ENCODE peak calls at places on chromosomes 13 and 19, in five cellular contexts. G, N, J, W and L are unnamed samples. For H3K9me3, the result is how much of the 10 kb centered on the place peaks cover.

GRCh38 chr19:50190439-50190891 is 13.0 kb upstream of the MYH14 start:
- DNase-seq in G (no peak), N (no peak), J (no peak), W (no peak), L (no peak)

GRCh38 chr19:14322889-14323463 is 58.3 kb upstream of the ADGRE5 start:
- DNase-seq in G (no peak), N (no peak), J (no peak), W (no peak), L (no peak)

GRCh38 chr13:35266412-35266811 is 210.1 kb downstream of the MAB21L1 start:
- DNase-seq in G (no peak), N (no peak), J (no peak), W (no peak), L (no peak)

GRCh38 chr19:4556574-4557185 is 2.8 kb downstream of the SEMA6B start:
- DNase-seq in G (no peak), N (no peak), J (peak), W (peak), L (no peak)

GRCh38 chr13:72151241-72151640 is 284.2 kb upstream of the DACH1 start:
- DNase-seq in G (no peak), N (no peak), J (no peak), W (peak), L (no peak)

GRCh38 chr19:51737924-51738323 is 13.8 kb downstream of the FPR1 start:
- DNase-seq in G (no peak), N (no peak), J (no peak), W (no peak), L (no peak)

GRCh38 chr19:1553415-1553814 is 14.7 kb downstream of the MEX3D start:
- DNase-seq in G (no peak), N (no peak), J (no peak), W (no peak), L (no peak)

GRCh38 chr19:41930926-41931592 is 2.8 kb upstream of the ERFL start:
- DNase-seq in G (no peak), N (no peak), J (no peak), W (no peak), L (no peak)

GRCh38 chr13:76828316-76828741 is 57.9 kb downstream of the KCTD12 start:
- DNase-seq in G (no peak), N (no peak), J (no peak), W (peak), L (no peak)

GRCh38 chr19:58338825-58339558 is 12.2 kb downstream of the ZSCAN22 start:
- DNase-seq in G (no peak), N (no peak), J (no peak), W (peak), L (no peak)

GRCh38 chr13:112814905-112815585 is 125.2 kb downstream of the ATP11A start:
- DNase-seq in G (no peak), N (no peak), J (no peak), W (no peak), L (no peak)

GRCh38 chr19:10295305-10295846 is 5.6 kb downstream of the ICAM5 start:
- DNase-seq in G (no peak), N (no peak), J (peak), W (no peak), L (no peak)

GRCh38 chr13:82655518-82655855 is 1226.8 kb downstream of the SLITRK1 start:
- DNase-seq in G (no peak), N (no peak), J (no peak), W (no peak), L (no peak)

GRCh38 chr19:8335343-8336071 is 7.6 kb downstream of the KANK3 start:
- DNase-seq in G (no peak), N (no peak), J (no peak), W (no peak), L (no peak)

GRCh38 chr13:95382906-95383305 is 81.7 kb upstream of the ABCC4 start:
- DNase-seq in G (no peak), N (no peak), J (no peak), W (no peak), L (no peak)

GRCh38 chr19:39351537-39352037 is 9.4 kb downstream of the SAMD4B start:
- DNase-seq in G (no peak), N (no peak), J (no peak), W (no peak), L (no peak)

GRCh38 chr19:39499082-39499642 is 415 bp downstream of the DLL3 start:
- DNase-seq in G (no peak), N (no peak), J (no peak), W (peak), L (no peak)

GRCh38 chr13:83215627-83216026 is 666.6 kb downstream of the SLITRK1 start:
- DNase-seq in G (peak), N (no peak), J (no peak), W (peak), L (no peak)

GRCh38 chr19:17329061-17329767 is 5.4 kb downstream of the ANO8 start:
- DNase-seq in G (no peak), N (no peak), J (no peak), W (no peak), L (no peak)

GRCh38 chr13:32878172-32878571 is 138.1 kb upstream of the KL start:
- DNase-seq in G (no peak), N (no peak), J (no peak), W (peak), L (no peak)

GRCh38 chr13:110015253-110015652 is 228.9 kb upstream of the IRS2 start:
- DNase-seq in G (no peak), N (no peak), J (no peak), W (peak), L (peak)

GRCh38 chr13:47869780-47870179 is 131.3 kb downstream of the SUCLA2 start:
- DNase-seq in G (no peak), N (no peak), J (no peak), W (peak), L (no peak)

GRCh38 chr13:98658131-98658530 is 81.2 kb upstream of the STK24 start:
- DNase-seq in G (no peak), N (no peak), J (no peak), W (peak), L (no peak)

GRCh38 chr19:49506575-49507105 is 5.8 kb upstream of the FCGRT start:
- DNase-seq in G (peak), N (no peak), J (peak), W (peak), L (no peak)

GRCh38 chr19:6228523-6229215 is 51.1 kb downstream of the MLLT1 start:
- DNase-seq in G (peak), N (no peak), J (no peak), W (no peak), L (no peak)

GRCh38 chr19:10450853-10451609 is 30.7 kb downstream of the PDE4A start:
- DNase-seq in G (no peak), N (no peak), J (no peak), W (no peak), L (no peak)

GRCh38 chr19:19181614-19182013 is 10.3 kb downstream of the BORCS8 start:
- DNase-seq in G (no peak), N (no peak), J (no peak), W (no peak), L (no peak)

DNA sequence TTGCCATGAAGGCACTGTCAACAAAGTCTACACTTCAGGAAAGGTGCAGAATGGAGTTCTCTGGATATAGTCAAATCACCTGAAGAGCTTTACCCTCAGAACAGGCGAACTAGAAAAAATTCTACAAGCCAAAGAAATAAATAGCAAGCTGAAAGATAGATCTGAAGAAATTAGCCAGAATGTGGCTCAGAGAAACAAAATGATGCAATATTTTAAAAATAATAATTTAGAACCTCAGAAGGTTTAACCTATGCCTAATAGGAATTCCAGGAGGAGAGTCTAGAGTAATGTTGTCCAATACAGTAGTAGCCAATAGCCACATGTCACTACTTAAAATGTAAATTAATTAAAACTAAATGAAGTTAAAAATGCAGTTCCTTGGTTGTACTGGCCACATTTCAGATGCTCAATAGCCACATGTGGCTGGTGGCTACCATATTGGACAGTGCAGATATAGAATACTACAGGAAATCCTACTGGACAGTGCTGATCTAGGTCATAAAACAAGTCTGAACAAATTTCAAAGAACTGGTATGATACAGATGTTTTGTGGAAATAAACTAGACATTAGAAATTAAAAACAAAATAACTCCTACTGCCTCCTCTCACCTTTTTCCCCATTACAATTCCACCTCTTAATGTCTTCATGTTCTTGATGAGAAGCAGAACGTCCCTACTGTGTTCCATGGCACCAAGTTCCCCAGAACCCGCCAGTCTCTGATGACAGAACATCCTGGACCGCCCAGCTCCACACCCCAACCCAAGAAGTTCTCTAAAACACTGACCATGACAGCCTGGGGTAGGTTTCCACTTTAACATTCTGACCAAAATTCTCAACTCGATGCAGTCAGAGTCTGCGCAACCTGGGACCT is 639 bp upstream of the CDADC1 start:
- DNase-seq in G (no peak), N (no peak), J (no peak), W (no peak), L (no peak)
- H3K27ac ChIP-seq in G (peak), N (peak), J (peak), W (peak), L (peak)

GRCh38 chr19:37098570-37098969 is 20.3 kb downstream of the ZNF420 start:
- DNase-seq in G (no peak), N (no peak), J (no peak), W (no peak), L (no peak)
- H3K9me3 ChIP-seq in G (under half), N (half or more), J (half or more), W (under half), L (half or more)

DNA sequence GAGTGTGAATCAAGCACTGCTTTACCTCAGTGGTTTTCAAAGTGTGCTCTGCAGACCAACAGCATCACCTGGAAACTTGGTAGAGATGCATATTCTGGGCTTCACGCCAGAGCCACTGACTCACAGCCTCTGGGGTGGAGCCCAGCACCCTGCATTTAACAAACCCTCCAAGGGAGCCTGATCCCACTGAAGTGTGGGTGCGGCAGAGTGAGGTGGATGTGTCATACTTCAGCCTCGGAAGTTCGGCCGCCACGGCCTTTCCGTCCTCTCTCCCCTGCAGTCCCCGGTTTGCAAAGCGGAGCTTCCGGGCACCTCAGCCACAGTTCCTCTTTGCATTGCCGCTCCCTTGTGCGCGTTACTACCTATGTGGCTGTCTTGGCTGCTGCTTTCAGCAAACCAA is 33.3 kb upstream of the MICU2 start:
- DNase-seq in G (peak), N (no peak), J (no peak), W (peak), L (no peak)
- H3K27ac ChIP-seq in G (no peak), N (no peak), J (no peak), W (peak), L (no peak)

GRCh38 chr19:34688592-34688991 is 11.1 kb downstream of the ZNF302 start:
- DNase-seq in G (no peak), N (no peak), J (no peak), W (no peak), L (no peak)

GRCh38 chr19:34686455-34686854 is 9.0 kb downstream of the ZNF302 start:
- DNase-seq in G (no peak), N (no peak), J (no peak), W (no peak), L (no peak)

GRCh38 chr19:34692541-34692940 is 15.1 kb downstream of the ZNF302 start:
- DNase-seq in G (no peak), N (no peak), J (no peak), W (no peak), L (no peak)

GRCh38 chr19:34690372-34690771 is 12.9 kb downstream of the ZNF302 start:
- DNase-seq in G (no peak), N (no peak), J (no peak), W (no peak), L (no peak)

GRCh38 chr19:34687348-34687747 is 9.9 kb downstream of the ZNF302 start:
- DNase-seq in G (no peak), N (no peak), J (no peak), W (no peak), L (no peak)
- H3K9me3 ChIP-seq in G (under half), N (half or more), J (under half), W (under half), L (under half)

GRCh38 chr19:55581145-55581827 is 638 bp upstream of the ZNF579 start:
- DNase-seq in G (no peak), N (no peak), J (no peak), W (no peak), L (no peak)
- H3K27ac ChIP-seq in G (peak), N (peak), J (peak), W (peak), L (peak)

GRCh38 chr19:56619131-56619530 is 23.8 kb upstream of the SMIM17 start:
- DNase-seq in G (no peak), N (no peak), J (no peak), W (no peak), L (no peak)

GRCh38 chr19:56622374-56622773 is 20.6 kb upstream of the SMIM17 start:
- DNase-seq in G (no peak), N (no peak), J (no peak), W (no peak), L (no peak)

GRCh38 chr19:56617531-56617930 is 22.4 kb downstream of the ZNF71 start:
- DNase-seq in G (no peak), N (no peak), J (no peak), W (no peak), L (no peak)

GRCh38 chr19:56625708-56626107 is 17.3 kb upstream of the SMIM17 start:
- DNase-seq in G (no peak), N (no peak), J (no peak), W (no peak), L (no peak)

GRCh38 chr19:56623006-56623405 is 20.0 kb upstream of the SMIM17 start:
- DNase-seq in G (no peak), N (no peak), J (no peak), W (no peak), L (no peak)
- H3K9me3 ChIP-seq in G (under half), N (under half), J (under half), W (under half), L (half or more)

GRCh38 chr19:46623915-46624502 is 880 bp downstream of the PTGIR start:
- DNase-seq in G (no peak), N (peak), J (peak), W (no peak), L (no peak)
- H3K27ac ChIP-seq in G (no peak), N (peak), J (peak), W (no peak), L (peak)

GRCh38 chr19:24178207-24178606 is 91.2 kb downstream of the ZNF254 start:
- DNase-seq in G (no peak), N (no peak), J (no peak), W (no peak), L (no peak)
- H3K9me3 ChIP-seq in G (under half), N (under half), J (under half), W (under half), L (half or more)

GRCh38 chr19:46240693-46241092 is 11.2 kb downstream of the IGFL1 start:
- DNase-seq in G (no peak), N (no peak), J (no peak), W (no peak), L (no peak)

GRCh38 chr19:46241676-46242075 is 12.1 kb downstream of the IGFL1 start:
- DNase-seq in G (no peak), N (no peak), J (no peak), W (no peak), L (no peak)

GRCh38 chr19:46239193-46239767 is 9.7 kb downstream of the IGFL1 start:
- DNase-seq in G (no peak), N (no peak), J (no peak), W (no peak), L (no peak)
- H3K27ac ChIP-seq in G (no peak), N (no peak), J (no peak), W (no peak), L (no peak)

GRCh38 chr19:27859689-27860088 is 1353.3 kb downstream of the UQCRFS1 start:
- DNase-seq in G (no peak), N (no peak), J (no peak), W (peak), L (no peak)
- H3K9me3 ChIP-seq in G (under half), N (under half), J (half or more), W (under half), L (under half)